ENCODE peak calls at places on chromosomes 13 and 19, in five cellular contexts. G, M, O, P and V are unnamed samples.

GRCh38 chr19:34246340-34246739 is 8.0 kb upstream of the GARRE1 start:
- DNase-seq in O (no peak), P (no peak), M (no peak), G (no peak), V (no peak)

GRCh38 chr13:79898996-79899395 is 418.0 kb downstream of the NDFIP2 start:
- DNase-seq in M (no peak), P (no peak), O (no peak), G (no peak), V (no peak)

GRCh38 chr13:102642475-102642874 is 45.7 kb downstream of the TPP2 start:
- DNase-seq in M (peak; percentile 83), O (peak; percentile 20), G (no peak), P (no peak), V (no peak)

GRCh38 chr13:78382946-78383542 is 220.3 kb downstream of the POU4F1 start:
- DNase-seq in P (no peak), G (no peak), O (no peak), M (no peak), V (no peak)

GRCh38 chr13:113411216-113412023 is 41.9 kb downstream of the ADPRHL1 start:
- DNase-seq in M (peak; percentile 51), P (no peak), O (peak; percentile 62), G (no peak), V (peak; percentile 59)

GRCh38 chr13:39353988-39354387 is 249.0 kb downstream of the LHFPL6 start:
- DNase-seq in G (no peak), O (no peak), P (no peak), M (no peak), V (no peak)

GRCh38 chr13:51066091-51066831 is 44.8 kb downstream of the C13orf42 start:
- DNase-seq in O (no peak), M (no peak), P (no peak), G (no peak), V (no peak)

GRCh38 chr13:51148223-51148951 is 37.3 kb upstream of the C13orf42 start:
- DNase-seq in G (no peak), O (no peak), P (no peak), M (no peak), V (no peak)

GRCh38 chr19:33306853-33307792 is 4.8 kb upstream of the CEBPA start:
- DNase-seq in M (no peak), O (no peak), P (no peak), G (no peak), V (no peak)

GRCh38 chr19:10191347-10191746 is 3.4 kb downstream of the DNMT1 start:
- DNase-seq in P (no peak), O (peak; percentile 15), G (no peak), M (no peak), V (no peak)

GRCh38 chr19:45391346-45391745 is 13.5 kb downstream of the PPP1R13L start:
- DNase-seq in P (no peak), G (no peak), O (no peak), M (no peak), V (no peak)

GRCh38 chr13:26019881-26020535 is 31.8 kb downstream of the SHISA2 start:
- DNase-seq in M (no peak), P (no peak), G (no peak), O (no peak), V (no peak)

GRCh38 chr19:51422053-51422448 is 4.6 kb upstream of the SIGLEC10 start:
- DNase-seq in O (peak; percentile 39), G (peak; percentile 74), M (peak; percentile 98), P (peak; percentile 75), V (peak; percentile 87)

GRCh38 chr13:50192272-50192813 is 177.1 kb downstream of the KCNRG start:
- DNase-seq in O (no peak), G (no peak), P (no peak), M (no peak), V (no peak)

GRCh38 chr19:32313866-32314265 is 31.5 kb upstream of the ZNF507 start:
- DNase-seq in O (no peak), P (no peak), G (no peak), M (no peak), V (no peak)